ENCODE peak calls at places on chromosomes 2 and 18, in seven cellular contexts. One of them, this sample, is unnamed.

GRCh38 chr2:134457353-134457752 is 203.5 kb downstream of the MGAT5 start:
- DNase-seq in activated gamma-delta T cell treated with Interleukin-2 at 50 U/mL for 16 hours: no peak
- DNase-seq in endothelial cell of umbilical vein: no peak
- DNase-seq in islet precursor cell: no peak
- DNase-seq in HuH-7: no peak
- DNase-seq in naive B cell: no peak
- DNase-seq in H7: no peak
- DNase-seq in this sample: no peak

GRCh38 chr2:9745153-9745899 is 97.9 kb upstream of the TAF1B start:
- DNase-seq in endothelial cell of umbilical vein: no peak
- DNase-seq in activated gamma-delta T cell treated with Interleukin-2 at 50 U/mL for 16 hours: no peak
- DNase-seq in islet precursor cell: no peak
- DNase-seq in H7: no peak
- DNase-seq in HuH-7: no peak
- DNase-seq in naive B cell: no peak
- DNase-seq in this sample: no peak

GRCh38 chr2:141003967-141004657 is 1126.7 kb downstream of the LRP1B start:
- DNase-seq in islet precursor cell: no peak
- DNase-seq in H7: no peak
- DNase-seq in activated gamma-delta T cell treated with Interleukin-2 at 50 U/mL for 16 hours: no peak
- DNase-seq in HuH-7: no peak
- DNase-seq in endothelial cell of umbilical vein: no peak
- DNase-seq in naive B cell: no peak
- DNase-seq in this sample: no peak

GRCh38 chr2:160574472-160575140 is 81.0 kb upstream of the RBMS1 start:
- DNase-seq in islet precursor cell: peak
- DNase-seq in H7: no peak
- DNase-seq in HuH-7: no peak
- DNase-seq in endothelial cell of umbilical vein: no peak
- DNase-seq in activated gamma-delta T cell treated with Interleukin-2 at 50 U/mL for 16 hours: no peak
- DNase-seq in naive B cell: no peak
- DNase-seq in this sample: no peak

GRCh38 chr18:59432796-59433195 is 73.7 kb upstream of the LMAN1 start:
- DNase-seq in H7: no peak
- DNase-seq in islet precursor cell: peak
- DNase-seq in HuH-7: no peak
- DNase-seq in naive B cell: no peak
- DNase-seq in endothelial cell of umbilical vein: no peak
- DNase-seq in activated gamma-delta T cell treated with Interleukin-2 at 50 U/mL for 16 hours: no peak
- DNase-seq in this sample: no peak

GRCh38 chr2:117056376-117056748 is 758.1 kb upstream of the DDX18 start:
- DNase-seq in activated gamma-delta T cell treated with Interleukin-2 at 50 U/mL for 16 hours: no peak
- DNase-seq in islet precursor cell: no peak
- DNase-seq in endothelial cell of umbilical vein: no peak
- DNase-seq in naive B cell: no peak
- DNase-seq in HuH-7: no peak
- DNase-seq in H7: no peak
- DNase-seq in this sample: no peak

GRCh38 chr2:37324786-37325624 is at the start of gene PRKD3:
- DNase-seq in HuH-7: peak
- DNase-seq in H7: peak
- DNase-seq in naive B cell: peak
- DNase-seq in activated gamma-delta T cell treated with Interleukin-2 at 50 U/mL for 16 hours: peak
- DNase-seq in endothelial cell of umbilical vein: peak
- DNase-seq in islet precursor cell: peak
- DNase-seq in this sample: peak

GRCh38 chr2:25955869-25956535 is 26.3 kb downstream of the KIF3C start:
- DNase-seq in HuH-7: no peak
- DNase-seq in endothelial cell of umbilical vein: no peak
- DNase-seq in naive B cell: no peak
- DNase-seq in activated gamma-delta T cell treated with Interleukin-2 at 50 U/mL for 16 hours: no peak
- DNase-seq in H7: peak
- DNase-seq in islet precursor cell: no peak
- DNase-seq in this sample: no peak

GRCh38 chr2:84317135-84317534 is 141.9 kb downstream of the SUCLG1 start:
- DNase-seq in islet precursor cell: no peak
- DNase-seq in endothelial cell of umbilical vein: no peak
- DNase-seq in naive B cell: no peak
- DNase-seq in activated gamma-delta T cell treated with Interleukin-2 at 50 U/mL for 16 hours: no peak
- DNase-seq in H7: no peak
- DNase-seq in HuH-7: no peak
- DNase-seq in this sample: no peak

GRCh38 chr2:221999702-222000101 is 299.1 kb downstream of the PAX3 start:
- DNase-seq in naive B cell: no peak
- DNase-seq in H7: no peak
- DNase-seq in endothelial cell of umbilical vein: no peak
- DNase-seq in islet precursor cell: peak
- DNase-seq in activated gamma-delta T cell treated with Interleukin-2 at 50 U/mL for 16 hours: no peak
- DNase-seq in HuH-7: no peak
- DNase-seq in this sample: no peak

GRCh38 chr2:50546790-50547189 is 485.1 kb downstream of the NRXN1 start:
- DNase-seq in HuH-7: no peak
- DNase-seq in naive B cell: no peak
- DNase-seq in activated gamma-delta T cell treated with Interleukin-2 at 50 U/mL for 16 hours: no peak
- DNase-seq in islet precursor cell: no peak
- DNase-seq in endothelial cell of umbilical vein: no peak
- DNase-seq in H7: no peak
- DNase-seq in this sample: no peak

GRCh38 chr2:134164306-134164705 is 89.6 kb upstream of the MGAT5 start:
- DNase-seq in naive B cell: no peak
- DNase-seq in endothelial cell of umbilical vein: no peak
- DNase-seq in islet precursor cell: no peak
- DNase-seq in activated gamma-delta T cell treated with Interleukin-2 at 50 U/mL for 16 hours: no peak
- DNase-seq in HuH-7: no peak
- DNase-seq in H7: no peak
- DNase-seq in this sample: no peak

GRCh38 chr2:185404578-185404977 is 334.0 kb upstream of the FSIP2 start:
- DNase-seq in naive B cell: no peak
- DNase-seq in HuH-7: no peak
- DNase-seq in H7: no peak
- DNase-seq in endothelial cell of umbilical vein: no peak
- DNase-seq in activated gamma-delta T cell treated with Interleukin-2 at 50 U/mL for 16 hours: no peak
- DNase-seq in islet precursor cell: no peak
- DNase-seq in this sample: no peak

GRCh38 chr2:109644571-109645275 is 30.6 kb downstream of the SOWAHC start:
- DNase-seq in activated gamma-delta T cell treated with Interleukin-2 at 50 U/mL for 16 hours: no peak
- DNase-seq in HuH-7: peak
- DNase-seq in endothelial cell of umbilical vein: no peak
- DNase-seq in islet precursor cell: peak
- DNase-seq in H7: no peak
- DNase-seq in naive B cell: no peak
- DNase-seq in this sample: peak

GRCh38 chr2:161915121-161915520 is 158.9 kb downstream of the DPP4 start:
- DNase-seq in endothelial cell of umbilical vein: no peak
- DNase-seq in islet precursor cell: no peak
- DNase-seq in activated gamma-delta T cell treated with Interleukin-2 at 50 U/mL for 16 hours: no peak
- DNase-seq in HuH-7: no peak
- DNase-seq in H7: no peak
- DNase-seq in naive B cell: no peak
- DNase-seq in this sample: no peak

GRCh38 chr2:222398446-222398885 is 25.9 kb upstream of the SGPP2 start:
- DNase-seq in endothelial cell of umbilical vein: no peak
- DNase-seq in H7: no peak
- DNase-seq in naive B cell: no peak
- DNase-seq in HuH-7: no peak
- DNase-seq in activated gamma-delta T cell treated with Interleukin-2 at 50 U/mL for 16 hours: no peak
- DNase-seq in islet precursor cell: no peak
- DNase-seq in this sample: no peak

GRCh38 chr2:74025971-74026612 is 41.4 kb downstream of the TET3 start:
- DNase-seq in endothelial cell of umbilical vein: no peak
- DNase-seq in naive B cell: no peak
- DNase-seq in HuH-7: no peak
- DNase-seq in islet precursor cell: peak
- DNase-seq in H7: peak
- DNase-seq in activated gamma-delta T cell treated with Interleukin-2 at 50 U/mL for 16 hours: peak
- DNase-seq in this sample: no peak

GRCh38 chr2:47225061-47225783 is 70.1 kb upstream of the STPG4 start:
- DNase-seq in H7: no peak
- DNase-seq in islet precursor cell: peak
- DNase-seq in naive B cell: no peak
- DNase-seq in endothelial cell of umbilical vein: peak
- DNase-seq in activated gamma-delta T cell treated with Interleukin-2 at 50 U/mL for 16 hours: no peak
- DNase-seq in HuH-7: peak
- DNase-seq in this sample: no peak

GRCh38 chr2:230944123-230944653 is 19.1 kb upstream of the GPR55 start:
- DNase-seq in activated gamma-delta T cell treated with Interleukin-2 at 50 U/mL for 16 hours: no peak
- DNase-seq in endothelial cell of umbilical vein: no peak
- DNase-seq in H7: peak
- DNase-seq in HuH-7: no peak
- DNase-seq in naive B cell: no peak
- DNase-seq in islet precursor cell: no peak
- DNase-seq in this sample: no peak

GRCh38 chr2:27636766-27637165 is 7.9 kb downstream of the GPN1 start:
- DNase-seq in endothelial cell of umbilical vein: no peak
- DNase-seq in islet precursor cell: no peak
- DNase-seq in HuH-7: no peak
- DNase-seq in naive B cell: no peak
- DNase-seq in activated gamma-delta T cell treated with Interleukin-2 at 50 U/mL for 16 hours: no peak
- DNase-seq in H7: no peak
- DNase-seq in this sample: no peak

GRCh38 chr2:34815052-34815741 is 1216.1 kb upstream of the FAM98A start:
- DNase-seq in islet precursor cell: no peak
- DNase-seq in H7: no peak
- DNase-seq in endothelial cell of umbilical vein: no peak
- DNase-seq in naive B cell: no peak
- DNase-seq in activated gamma-delta T cell treated with Interleukin-2 at 50 U/mL for 16 hours: no peak
- DNase-seq in HuH-7: no peak
- DNase-seq in this sample: no peak

GRCh38 chr2:11677146-11678055 is 7.4 kb upstream of the NTSR2 start:
- DNase-seq in endothelial cell of umbilical vein: no peak
- DNase-seq in HuH-7: no peak
- DNase-seq in H7: peak
- DNase-seq in activated gamma-delta T cell treated with Interleukin-2 at 50 U/mL for 16 hours: no peak
- DNase-seq in naive B cell: no peak
- DNase-seq in islet precursor cell: peak
- DNase-seq in this sample: peak

GRCh38 chr2:95372845-95373244 is 29.7 kb upstream of the FAHD2A start:
- DNase-seq in islet precursor cell: peak
- DNase-seq in naive B cell: no peak
- DNase-seq in endothelial cell of umbilical vein: no peak
- DNase-seq in H7: peak
- DNase-seq in HuH-7: no peak
- DNase-seq in activated gamma-delta T cell treated with Interleukin-2 at 50 U/mL for 16 hours: no peak
- DNase-seq in this sample: no peak

GRCh38 chr2:241817126-241817820 is 8.3 kb downstream of the NEU4 start:
- DNase-seq in naive B cell: no peak
- DNase-seq in islet precursor cell: no peak
- DNase-seq in endothelial cell of umbilical vein: no peak
- DNase-seq in H7: peak
- DNase-seq in HuH-7: no peak
- DNase-seq in activated gamma-delta T cell treated with Interleukin-2 at 50 U/mL for 16 hours: no peak
- DNase-seq in this sample: peak

GRCh38 chr2:26681656-26682055 is 10.9 kb upstream of the KCNK3 start:
- DNase-seq in activated gamma-delta T cell treated with Interleukin-2 at 50 U/mL for 16 hours: no peak
- DNase-seq in HuH-7: no peak
- DNase-seq in endothelial cell of umbilical vein: no peak
- DNase-seq in islet precursor cell: peak
- DNase-seq in H7: no peak
- DNase-seq in naive B cell: no peak
- DNase-seq in this sample: no peak

GRCh38 chr2:46146866-46147502 is 150.2 kb upstream of the EPAS1 start:
- DNase-seq in endothelial cell of umbilical vein: no peak
- DNase-seq in activated gamma-delta T cell treated with Interleukin-2 at 50 U/mL for 16 hours: no peak
- DNase-seq in HuH-7: no peak
- DNase-seq in naive B cell: no peak
- DNase-seq in H7: no peak
- DNase-seq in islet precursor cell: peak
- DNase-seq in this sample: no peak